ENCODE peak calls at places on chromosome 6, in nine cellular contexts. H is OCI-LY7; E is foreskin fibroblast; F is neural progenitor cell; W is psoas muscle; A is neural crest cell; G is omental fat pad; Z is CD8-positive, alpha-beta T cell; B is transverse colon. N is an unnamed sample.

GRCh38 chr6:46172176-46172575 is 1.4 kb upstream of the ENPP5 start:
- DNase-seq in H (no peak), E (no peak), F (no peak), W (no peak), A (no peak), G (no peak), Z (no peak), B (no peak), N (no peak)

GRCh38 chr6:11386726-11387125 is 150.8 kb upstream of the TMEM170B start:
- DNase-seq in H (no peak), E (no peak), F (no peak), W (no peak), A (no peak), G (no peak), Z (no peak), B (no peak), N (no peak)

GRCh38 chr6:38320817-38321216 is 318.9 kb downstream of the BTBD9 start:
- DNase-seq in H (no peak), E (no peak), F (no peak), W (no peak), A (no peak), G (no peak), Z (no peak), B (no peak), N (no peak)

GRCh38 chr6:56637640-56638039 is 5.0 kb downstream of the DST start:
- DNase-seq in H (peak), E (peak), F (peak), W (no peak), A (no peak), G (no peak), Z (no peak), B (no peak), N (no peak)

GRCh38 chr6:167079853-167080297 is 43.0 kb upstream of the CCR6 start:
- DNase-seq in H (peak), E (no peak), F (no peak), W (no peak), A (no peak), G (no peak), Z (no peak), B (peak), N (no peak)

GRCh38 chr6:105902401-105903031 is 183.6 kb upstream of the PRDM1 start:
- DNase-seq in H (peak), E (peak), F (peak), W (no peak), A (no peak), G (no peak), Z (no peak), B (no peak), N (no peak)

GRCh38 chr6:57313711-57314471 is 3.5 kb upstream of the PRIM2 start:
- DNase-seq in H (no peak), E (peak), F (no peak), W (no peak), A (no peak), G (no peak), Z (no peak), B (peak), N (no peak)

GRCh38 chr6:123417411-123417810 is 219.3 kb downstream of the TRDN start:
- DNase-seq in H (no peak), E (no peak), F (no peak), W (no peak), A (no peak), G (no peak), Z (no peak), B (no peak), N (no peak)

DNA sequence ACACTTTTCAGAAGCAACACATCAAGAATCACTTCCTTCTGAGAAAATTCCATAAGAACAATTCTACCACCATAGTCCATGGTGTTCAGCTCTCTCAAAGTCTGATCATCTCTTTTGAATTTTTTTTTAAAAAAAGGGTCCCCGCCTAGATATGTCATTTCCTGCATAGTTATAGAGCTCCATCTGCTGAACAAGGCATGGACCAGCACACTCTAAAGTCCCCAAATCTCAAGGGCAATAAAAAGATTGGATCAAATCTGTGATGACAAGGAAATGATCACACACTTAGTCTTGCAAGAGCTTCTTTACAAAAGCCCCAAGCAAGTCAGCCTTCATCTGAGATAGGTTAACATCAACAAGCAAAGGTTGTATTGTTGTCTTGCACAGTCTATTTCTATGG is 100.7 kb upstream of the STMND1 start:
- DNase-seq in H (no peak), E (peak), F (no peak), W (no peak), A (no peak), G (no peak), Z (no peak), B (no peak), N (no peak)
- TF ChIP-seq CTCF in H (no peak), E (peak), F (peak), W (no peak), A (no peak), G (no peak), Z (no peak), B (no peak), N (no peak)

GRCh38 chr6:143575440-143575839 is 63.9 kb upstream of the FUCA2 start:
- DNase-seq in H (peak), E (peak), F (peak), W (no peak), A (peak), G (no peak), Z (peak), B (peak), N (peak)
- TF ChIP-seq CTCF in H (peak), E (peak), F (peak), W (peak), A (peak), G (no peak), Z (peak), B (peak), N (peak)

DNA sequence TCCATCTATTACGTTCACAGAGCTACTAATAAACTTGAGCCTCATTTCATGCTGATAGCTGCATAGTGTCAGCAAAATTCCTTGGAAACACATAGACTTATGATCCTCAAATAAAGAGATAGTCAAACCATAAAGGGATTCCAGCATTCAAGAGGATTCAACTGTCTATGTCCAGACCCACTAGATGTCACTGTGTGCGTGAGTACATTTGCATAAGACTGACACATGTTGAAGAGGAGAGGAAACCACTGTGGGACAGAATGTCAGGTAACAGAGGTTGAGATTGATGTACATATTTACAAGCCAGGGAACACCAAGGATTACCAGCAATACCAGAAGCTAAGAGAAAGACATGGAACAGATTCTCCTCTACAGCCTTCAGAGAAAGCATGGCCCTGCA is 266.5 kb downstream of the COL12A1 start:
- DNase-seq in H (no peak), E (peak), F (peak), W (no peak), A (no peak), G (no peak), Z (no peak), B (no peak), N (no peak)
- TF ChIP-seq CTCF in H (peak), E (no peak), F (peak), W (no peak), A (no peak), G (no peak), Z (no peak), B (no peak), N (no peak)

GRCh38 chr6:135675862-135676261 is 175.6 kb upstream of the PDE7B start:
- DNase-seq in H (peak), E (peak), F (peak), W (no peak), A (peak), G (no peak), Z (peak), B (no peak), N (peak)
- TF ChIP-seq CTCF in H (peak), E (no peak), F (peak), W (no peak), A (peak), G (no peak), Z (peak), B (no peak), N (peak)

GRCh38 chr6:84280639-84281038 is 53.2 kb upstream of the CEP162 start:
- DNase-seq in H (no peak), E (no peak), F (no peak), W (no peak), A (no peak), G (no peak), Z (no peak), B (no peak), N (no peak)

GRCh38 chr6:84282566-84282965 is 55.1 kb upstream of the CEP162 start:
- DNase-seq in H (no peak), E (peak), F (no peak), W (no peak), A (no peak), G (no peak), Z (no peak), B (no peak), N (no peak)

GRCh38 chr6:84280030-84280429 is 52.6 kb upstream of the CEP162 start:
- DNase-seq in H (no peak), E (peak), F (no peak), W (no peak), A (no peak), G (no peak), Z (no peak), B (no peak), N (no peak)

GRCh38 chr6:84284428-84285033 is 57.1 kb upstream of the CEP162 start:
- DNase-seq in H (no peak), E (peak), F (peak), W (no peak), A (no peak), G (no peak), Z (no peak), B (no peak), N (no peak)
- TF ChIP-seq CTCF in H (peak), E (peak), F (peak), W (peak), A (peak), G (no peak), Z (no peak), B (no peak), N (no peak)

GRCh38 chr6:153231048-153231635 is 100.1 kb upstream of the RGS17 start:
- DNase-seq in H (peak), E (peak), F (peak), W (peak), A (peak), G (peak), Z (no peak), B (peak), N (no peak)
- TF ChIP-seq CTCF in H (peak), E (peak), F (peak), W (peak), A (peak), G (no peak), Z (no peak), B (peak), N (peak)

N was measured in D721Med.